ENCODE peak calls at places on chromosomes 3 and 15, in seven cellular contexts. R, T, X, B, V, W and F are unnamed samples.

GRCh38 chr3:187521546-187521945 is 148.6 kb downstream of the SST start:
- DNase-seq in R (no peak), X (no peak), V (no peak), T (no peak), W (no peak), B (no peak), F (no peak)

GRCh38 chr3:46519952-46520351 is 22.2 kb downstream of the RTP3 start:
- DNase-seq in T (no peak), R (no peak), X (no peak), B (no peak), V (no peak), W (no peak), F (no peak)

GRCh38 chr15:66480267-66480666 is 17.3 kb downstream of the SNAPC5 start:
- DNase-seq in R (no peak), V (no peak), B (no peak), T (no peak), X (no peak), W (no peak), F (no peak)

GRCh38 chr3:127350172-127351050 is 62.6 kb upstream of the PRR20G start:
- DNase-seq in R (no peak), B (no peak), W (no peak), X (no peak), T (no peak), V (no peak), F (no peak)

GRCh38 chr3:37492977-37493471 is 318.6 kb upstream of the LRRFIP2 start:
- DNase-seq in T (no peak), R (no peak), V (no peak), X (peak; percentile 80), W (no peak), B (no peak), F (no peak)

GRCh38 chr3:101454629-101455028 is 58.4 kb downstream of the SENP7 start:
- DNase-seq in W (no peak), R (no peak), B (no peak), T (no peak), V (no peak), X (no peak), F (no peak)

GRCh38 chr15:38073278-38073930 is 139.0 kb downstream of the TMCO5A start:
- DNase-seq in W (peak; percentile 28), X (peak; percentile 43), R (no peak), B (no peak), V (peak; percentile 33), T (peak; percentile 38), F (peak; percentile 60)

GRCh38 chr3:37932505-37932904 is 58.1 kb upstream of the VILL start:
- DNase-seq in W (no peak), R (no peak), V (no peak), B (no peak), T (no peak), X (no peak), F (no peak)

GRCh38 chr15:44527241-44527640 is 9.7 kb upstream of the EIF3J start:
- DNase-seq in B (no peak), W (no peak), R (no peak), X (no peak), V (no peak), T (no peak), F (no peak)

GRCh38 chr3:57199895-57200297 is at the start of gene HESX1:
- DNase-seq in R (no peak), T (peak; percentile 95), W (no peak), B (no peak), X (no peak), V (peak; percentile 89), F (no peak)

GRCh38 chr15:84631706-84632272 is 22.3 kb downstream of the WDR73 start:
- DNase-seq in V (no peak), X (peak; percentile 51), T (no peak), W (no peak), R (no peak), B (no peak), F (no peak)

GRCh38 chr15:49031764-49032270 is 14.4 kb downstream of the SECISBP2L start:
- DNase-seq in T (no peak), B (no peak), W (no peak), V (no peak), X (peak; percentile 14), R (no peak), F (no peak)

GRCh38 chr15:62298811-62299210 is 133.7 kb upstream of the C2CD4B start:
- DNase-seq in W (no peak), R (no peak), B (no peak), X (no peak), V (no peak), T (no peak), F (no peak)

GRCh38 chr3:190081387-190081786 is 39.3 kb downstream of the P3H2 start:
- DNase-seq in W (no peak), B (no peak), R (no peak), V (no peak), T (no peak), X (no peak), F (no peak)

GRCh38 chr3:45870099-45870498 is 16.2 kb upstream of the CCR9 start:
- DNase-seq in T (no peak), R (no peak), W (no peak), X (no peak), B (no peak), V (no peak), F (no peak)

GRCh38 chr15:89389841-89390603 is 55.4 kb upstream of the POLG start:
- DNase-seq in W (no peak), X (no peak), B (no peak), R (no peak), V (peak; percentile 63), T (no peak), F (no peak)

GRCh38 chr3:118801899-118802298 is 232.7 kb downstream of the IGSF11 start:
- DNase-seq in R (no peak), X (no peak), T (no peak), V (no peak), B (no peak), W (no peak), F (no peak)

GRCh38 chr3:114121996-114122709 is 56.7 kb downstream of the DRD3 start:
- DNase-seq in T (no peak), B (no peak), X (peak; percentile 64), R (no peak), V (peak; percentile 34), W (no peak), F (peak; percentile 86)

GRCh38 chr3:175304437-175304836 is 445.3 kb downstream of the NAALADL2 start:
- DNase-seq in W (no peak), T (no peak), X (no peak), B (no peak), V (no peak), R (no peak), F (no peak)

GRCh38 chr3:24496529-24497482 is 2.2 kb upstream of the THRB start:
- DNase-seq in T (peak; percentile 89), X (peak; percentile 85), V (peak; percentile 74), B (peak; percentile 67), R (no peak), W (peak; percentile 68), F (peak; percentile 89)

GRCh38 chr15:33773969-33774368 is 194.3 kb upstream of the CHRM5 start:
- DNase-seq in V (peak; percentile 56), R (no peak), X (no peak), W (no peak), T (no peak), B (no peak), F (no peak)

DNA sequence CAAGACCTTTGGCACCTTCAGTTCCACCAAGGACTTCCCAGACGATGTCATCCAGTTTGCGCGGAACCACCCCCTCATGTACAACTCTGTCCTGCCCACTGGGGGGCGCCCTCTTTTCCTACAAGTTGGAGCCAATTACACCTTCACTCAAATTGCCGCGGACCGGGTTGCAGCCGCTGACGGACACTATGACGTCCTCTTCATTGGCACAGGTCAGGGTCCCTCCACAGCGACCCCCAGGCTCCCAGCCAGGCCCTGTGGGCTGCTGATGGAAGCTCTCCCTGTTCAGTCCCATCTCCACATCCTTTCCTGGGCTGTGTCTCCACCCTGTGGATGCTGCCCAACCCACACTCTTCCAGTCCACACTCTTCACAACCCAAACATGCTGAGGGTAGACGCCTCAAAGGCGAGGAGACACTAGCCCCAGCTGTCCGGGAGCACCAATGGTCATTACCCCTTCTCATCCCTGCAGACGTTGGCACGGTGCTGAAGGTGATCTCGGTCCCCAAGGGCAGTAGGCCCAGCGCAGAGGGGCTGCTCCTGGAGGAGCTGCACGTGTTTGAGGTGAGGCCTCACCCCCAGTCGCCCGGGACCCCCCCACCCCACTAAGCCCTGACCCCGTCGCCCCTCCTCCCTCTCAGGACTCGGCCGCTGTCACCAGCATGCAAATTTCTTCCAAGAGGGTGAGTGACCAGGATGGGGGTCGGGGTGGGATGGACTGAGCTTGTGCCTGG is 4.3 kb upstream of the LSMEM2 start:
- DNase-seq in R (no peak), B (peak; percentile 65), X (peak; percentile 71), W (no peak), V (peak; percentile 86), T (peak; percentile 96), F (peak; percentile 47)
- TF ChIP-seq EZH2 in R (no peak), B (no peak), X (no peak), W (no peak), V (no peak), T (peak; percentile 28), F (no peak)

GRCh38 chr3:184601576-184602405 is 40.2 kb downstream of the EPHB3 start:
- DNase-seq in V (peak; percentile 78), W (no peak), T (no peak), B (no peak), X (no peak), R (no peak), F (no peak)
- TF ChIP-seq EZH2 in V (no peak), W (no peak), T (peak; percentile 11), B (no peak), X (peak; percentile 20), R (no peak), F (no peak)

DNA sequence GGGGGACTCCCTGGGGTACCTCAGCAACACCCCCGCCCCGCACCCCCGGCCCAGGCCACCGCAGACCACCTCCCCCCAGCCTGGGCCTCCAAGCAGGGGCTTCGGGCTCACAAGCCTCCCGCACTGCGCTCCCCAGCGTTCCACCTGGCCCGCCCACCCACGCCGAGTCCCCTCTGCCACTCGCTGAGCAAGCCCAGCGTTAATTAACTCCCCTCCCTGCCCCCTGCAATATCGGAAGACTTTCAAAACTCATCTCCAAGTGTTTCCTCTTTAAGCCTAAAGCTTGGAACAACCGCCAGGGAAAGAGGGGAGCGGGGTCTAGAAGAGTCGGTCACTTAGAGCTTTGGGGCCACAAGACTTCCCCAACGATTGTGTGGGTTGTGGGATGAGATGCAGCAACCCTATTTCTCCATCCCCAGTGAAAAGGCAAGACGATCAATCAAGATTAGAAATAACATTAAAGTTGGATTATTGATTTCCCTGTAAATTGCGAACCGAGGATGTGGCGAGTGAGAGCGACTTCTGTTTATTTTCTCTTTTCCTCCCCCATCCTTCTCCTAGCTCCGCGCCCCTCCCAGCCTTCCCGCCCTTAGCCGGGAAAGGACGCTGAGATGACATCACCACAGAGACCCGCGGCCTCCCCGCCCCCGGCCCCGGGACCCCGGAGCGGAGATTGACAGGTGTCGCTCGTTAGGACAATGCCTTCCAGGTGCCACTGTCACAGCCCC is 30.2 kb downstream of the NR2F2 start:
- DNase-seq in B (no peak), X (no peak), R (no peak), W (no peak), T (peak; percentile 84), V (peak; percentile 91), F (no peak)
- TF ChIP-seq EZH2 in B (no peak), X (no peak), R (no peak), W (no peak), T (peak; percentile 84), V (no peak), F (no peak)

DNA sequence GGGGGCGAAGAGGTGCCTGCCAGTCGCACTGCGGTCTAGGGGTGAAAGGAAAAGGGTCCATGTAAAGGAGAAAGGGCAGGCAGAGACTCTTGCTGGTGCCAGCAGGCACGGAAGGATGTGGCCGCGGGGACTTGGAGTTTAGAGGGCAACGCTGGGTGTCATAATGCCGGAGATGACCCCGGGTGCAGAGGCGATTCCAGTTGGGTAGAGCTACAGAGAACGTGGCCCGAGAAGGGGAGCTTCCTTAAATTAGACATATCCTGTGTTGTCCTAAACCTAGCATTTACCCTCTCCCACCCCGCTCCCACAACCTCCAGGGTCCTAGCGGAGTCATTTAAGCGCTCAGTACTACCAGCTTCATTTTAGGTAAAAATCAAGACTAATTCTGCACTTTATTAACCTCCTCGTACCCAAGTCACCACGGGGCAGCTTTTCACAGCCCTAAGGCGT is 245.7 kb upstream of the TOPAZ1 start:
- DNase-seq in B (no peak), T (peak; percentile 61), V (peak; percentile 39), R (no peak), W (no peak), X (peak; percentile 13), F (no peak)
- TF ChIP-seq EZH2 in B (no peak), T (peak; percentile 62), V (no peak), R (peak; percentile 67), W (no peak), X (peak; percentile 97), F (peak; percentile 20)